ENCODE peak calls at places on chromosome 1, in nine cellular contexts. B, W, P, J, D, O, Y, E and X are unnamed samples.

GRCh38 chr1:67687649-67688048 is 2.6 kb downstream of the GADD45A start:
- DNase-seq in B (no peak), W (no peak), P (peak; percentile 35), J (no peak), D (no peak), O (no peak), Y (no peak), E (peak; percentile 85), X (no peak)

GRCh38 chr1:51768971-51769601 is 109.4 kb downstream of the NRDC start:
- DNase-seq in B (peak; percentile 21), W (no peak), P (peak; percentile 23), J (no peak), D (peak; percentile 38), O (no peak), Y (no peak), E (peak; percentile 44), X (no peak)

GRCh38 chr1:171911506-171911905 is 70.2 kb downstream of the DNM3 start:
- DNase-seq in B (no peak), W (no peak), P (no peak), J (no peak), D (no peak), O (no peak), Y (no peak), E (no peak), X (no peak)

GRCh38 chr1:159860456-159860855 is 2.0 kb downstream of the VSIG8 start:
- DNase-seq in B (no peak), W (no peak), P (no peak), J (no peak), D (no peak), O (no peak), Y (no peak), E (no peak), X (no peak)

GRCh38 chr1:26378088-26378878 is 5.7 kb upstream of the ZNF683 start:
- DNase-seq in B (no peak), W (no peak), P (peak; percentile 5), J (peak; percentile 59), D (no peak), O (no peak), Y (no peak), E (peak; percentile 99), X (peak; percentile 30)

GRCh38 chr1:111203681-111204210 is 3.3 kb upstream of the DENND2D start:
- DNase-seq in B (peak; percentile 69), W (peak; percentile 82), P (peak; percentile 85), J (peak; percentile 92), D (peak; percentile 51), O (no peak), Y (peak; percentile 82), E (peak; percentile 14), X (peak; percentile 90)

GRCh38 chr1:223001653-223002634 is 141.1 kb downstream of the TLR5 start:
- DNase-seq in B (no peak), W (no peak), P (no peak), J (no peak), D (no peak), O (no peak), Y (no peak), E (no peak), X (no peak)

GRCh38 chr1:146034976-146035469 is 13.5 kb upstream of the HJV start:
- DNase-seq in B (no peak), W (no peak), P (no peak), J (no peak), D (no peak), O (no peak), Y (peak; percentile 33), E (peak; percentile 4), X (no peak)

GRCh38 chr1:201633297-201633696 is 94.4 kb downstream of the NAV1 start:
- DNase-seq in B (no peak), W (peak; percentile 71), P (peak; percentile 31), J (no peak), D (no peak), O (no peak), Y (no peak), E (no peak), X (no peak)

GRCh38 chr1:8097077-8097799 is 71.1 kb upstream of the ERRFI1 start:
- DNase-seq in B (no peak), W (no peak), P (no peak), J (no peak), D (peak; percentile 98), O (no peak), Y (no peak), E (peak; percentile 99), X (no peak)

GRCh38 chr1:33872681-33873080 is 8.8 kb downstream of the HMGB4 start:
- DNase-seq in B (no peak), W (no peak), P (no peak), J (no peak), D (no peak), O (no peak), Y (no peak), E (peak; percentile 68), X (no peak)
- H3K27me3 ChIP-seq in B (no peaks in the 10 kb centered on the region), W (no peaks in the 10 kb centered on the region), P (no peaks in the 10 kb centered on the region), J (no peaks in the 10 kb centered on the region), D (peaks cover 13% of the 10 kb centered on the region), O (no peaks in the 10 kb centered on the region), Y (no peaks in the 10 kb centered on the region), E (no peaks in the 10 kb centered on the region), X (no peaks in the 10 kb centered on the region)

GRCh38 chr1:170288155-170288554 is 142.4 kb downstream of the NTMT2 start:
- DNase-seq in B (no peak), W (no peak), P (no peak), J (no peak), D (no peak), O (no peak), Y (no peak), E (no peak), X (no peak)
- TF ChIP-seq CTCF in B (no peak), W (no peak), P (no peak), J (no peak), D (no peak), O (no peak), Y (no peak), E (no peak), X (no peak)

GRCh38 chr1:167230437-167230836 is 9.8 kb downstream of the POU2F1 start:
- DNase-seq in B (no peak), W (no peak), P (no peak), J (no peak), D (no peak), O (no peak), Y (no peak), E (no peak), X (no peak)
- H3K4me1 ChIP-seq in B (no peaks in the 10 kb centered on the region), W (peaks cover 14% of the 10 kb centered on the region), P (peaks cover 22% of the 10 kb centered on the region), J (no peaks in the 10 kb centered on the region), D (no peaks in the 10 kb centered on the region), O (peaks cover 5% of the 10 kb centered on the region), Y (peaks cover 46% of the 10 kb centered on the region), E (no peaks in the 10 kb centered on the region), X (no peaks in the 10 kb centered on the region)

GRCh38 chr1:18631496-18632217 is 1.0 kb downstream of the PAX7 start:
- DNase-seq in B (no peak), W (no peak), P (no peak), J (no peak), D (no peak), O (no peak), Y (no peak), E (no peak), X (no peak)

GRCh38 chr1:18632711-18633427 is 2.2 kb downstream of the PAX7 start:
- DNase-seq in B (no peak), W (no peak), P (peak; percentile 81), J (no peak), D (no peak), O (no peak), Y (no peak), E (no peak), X (peak; percentile 81)

GRCh38 chr1:18633428-18634155 is 2.9 kb downstream of the PAX7 start:
- DNase-seq in B (no peak), W (no peak), P (no peak), J (no peak), D (no peak), O (no peak), Y (no peak), E (no peak), X (no peak)

GRCh38 chr1:18630511-18631495 is at the start of gene PAX7:
- DNase-seq in B (no peak), W (no peak), P (no peak), J (no peak), D (no peak), O (no peak), Y (no peak), E (no peak), X (no peak)

DNA sequence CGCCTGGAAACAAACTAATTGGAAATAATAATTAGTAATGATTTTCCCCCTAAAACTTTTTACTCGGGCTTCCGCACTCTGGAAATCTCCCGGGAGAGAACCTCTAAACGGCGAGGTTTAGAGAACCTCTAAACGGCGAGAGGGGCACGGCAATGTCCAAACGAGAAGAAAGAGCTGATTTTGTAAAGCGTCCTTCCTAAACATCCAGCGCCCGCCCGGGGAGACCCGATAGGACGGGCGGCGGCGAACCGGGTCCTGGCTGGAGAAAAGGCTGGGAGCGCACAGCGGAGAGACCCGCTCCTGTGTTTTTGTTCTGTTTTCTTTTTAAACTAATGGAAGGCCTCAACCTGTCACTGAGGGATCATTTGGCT is 1.6 kb downstream of the PAX7 start:
- DNase-seq in B (no peak), W (no peak), P (no peak), J (no peak), D (no peak), O (no peak), Y (no peak), E (no peak), X (no peak)
- H3K27me3 ChIP-seq in B (peaks cover 72% of the 10 kb centered on the region), W (peaks cover 99% of the 10 kb centered on the region), P (peaks cover 71% of the 10 kb centered on the region), J (peaks cover 56% of the 10 kb centered on the region), D (peaks cover 27% of the 10 kb centered on the region), O (peaks cover 7% of the 10 kb centered on the region), Y (peaks cover 26% of the 10 kb centered on the region), E (peaks cover 80% of the 10 kb centered on the region), X (peaks cover 38% of the 10 kb centered on the region)

DNA sequence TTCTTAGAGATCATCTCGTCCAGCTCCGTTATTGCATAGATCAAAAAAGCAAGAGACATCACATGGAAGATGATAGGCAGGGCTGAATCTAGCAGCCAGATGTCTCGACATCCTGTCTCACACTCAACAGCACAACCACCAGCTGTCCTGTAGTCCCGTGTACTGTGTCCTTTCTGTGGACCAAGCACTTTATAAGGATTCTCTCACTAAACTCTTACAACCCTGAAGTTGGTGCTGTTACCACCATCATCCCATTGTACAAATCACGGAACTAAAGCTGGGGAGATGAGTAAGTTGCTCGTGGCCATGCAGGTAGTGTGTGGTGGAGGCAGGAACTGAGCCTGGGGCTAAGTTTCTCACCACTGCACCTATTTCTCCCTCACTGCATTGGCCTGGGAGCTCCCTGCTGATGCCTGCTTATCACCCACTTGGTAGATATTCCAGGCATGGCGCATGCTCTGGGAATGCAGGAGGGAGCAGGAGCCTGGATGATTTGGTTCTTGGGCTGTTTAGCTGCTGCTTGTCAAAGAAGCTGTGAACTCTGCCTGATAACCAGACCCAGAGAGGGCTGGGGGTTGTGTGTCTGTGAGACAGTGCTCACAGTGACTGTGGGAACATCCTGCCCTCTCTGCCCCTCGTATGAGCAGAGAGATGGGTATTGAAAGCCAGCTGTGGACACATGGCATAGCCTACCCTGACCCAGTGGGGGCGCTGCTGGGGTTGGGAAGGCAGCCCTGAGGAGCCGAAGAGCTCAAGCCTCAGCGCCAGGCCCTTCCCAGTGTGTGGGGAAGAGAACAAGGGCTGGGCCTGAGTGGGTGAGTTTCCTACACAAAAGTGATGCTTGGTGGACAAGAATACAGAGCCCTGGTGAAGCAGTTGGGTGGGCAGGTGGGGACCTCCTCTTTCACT is 13.6 kb downstream of the PPFIA4 start:
- DNase-seq in B (no peak), W (peak; percentile 53), P (no peak), J (no peak), D (no peak), O (no peak), Y (no peak), E (no peak), X (no peak)
- TF ChIP-seq CTCF in B (no peak), W (peak; percentile 23), P (no peak), J (no peak), D (peak; percentile 41), O (no peak), Y (no peak), E (peak; percentile 22), X (no peak)

GRCh38 chr1:108503062-108503740 is 53.1 kb downstream of the NBPF6 start:
- DNase-seq in B (no peak), W (no peak), P (no peak), J (no peak), D (no peak), O (no peak), Y (no peak), E (peak; percentile 86), X (no peak)
- H3K4me1 ChIP-seq in B (no peaks in the 10 kb centered on the region), W (no peaks in the 10 kb centered on the region), P (no peaks in the 10 kb centered on the region), J (no peaks in the 10 kb centered on the region), D (peaks cover 4% of the 10 kb centered on the region), O (no peaks in the 10 kb centered on the region), Y (no peaks in the 10 kb centered on the region), E (peaks cover 11% of the 10 kb centered on the region), X (no peaks in the 10 kb centered on the region)